ENCODE peak calls at places on chromosome 12, in nine cellular contexts. U is H4; Y is T-helper 1 cell; Z is HT1080; A is RKO; C is non-pigmented ciliary epithelial cell; B is thoracic aorta; G is neural progenitor cell; E is activated CD4-positive, alpha-beta T cell treated with anti-CD3 and anti-CD28 coated beads for 36 hours. L is an unnamed sample.
A peak's percentile ranks its signal among the peaks of the same experiment; 100 is the strongest.

GRCh38 chr12:21607701-21608100 is 3.1 kb upstream of the GYS2 start:
- DNase-seq in U (no peak), Y (no peak), Z (peak; percentile 32), A (peak; percentile 55), C (peak; percentile 3), B (no peak), G (peak; percentile 10), E (no peak), L (no peak)

GRCh38 chr12:85688837-85689236 is 147.4 kb downstream of the RASSF9 start:
- DNase-seq in U (no peak), Y (no peak), Z (no peak), A (no peak), C (peak; percentile 8), B (no peak), G (no peak), E (no peak), L (no peak)

GRCh38 chr12:130688027-130688778 is 27.9 kb downstream of the RIMBP2 start:
- DNase-seq in U (no peak), Y (no peak), Z (no peak), A (no peak), C (no peak), B (no peak), G (no peak), E (no peak), L (no peak)

GRCh38 chr12:116200812-116201211 is 76.7 kb downstream of the MED13L start:
- DNase-seq in U (no peak), Y (no peak), Z (no peak), A (no peak), C (no peak), B (no peak), G (no peak), E (no peak), L (no peak)

GRCh38 chr12:12984119-12984518 is 15.9 kb downstream of the HEBP1 start:
- DNase-seq in U (no peak), Y (no peak), Z (no peak), A (no peak), C (no peak), B (no peak), G (no peak), E (no peak), L (no peak)

GRCh38 chr12:62891805-62892549 is 43.0 kb downstream of the PPM1H start:
- DNase-seq in U (no peak), Y (no peak), Z (no peak), A (no peak), C (no peak), B (no peak), G (no peak), E (no peak), L (no peak)

GRCh38 chr12:109440851-109441490 is 36.1 kb downstream of the KCTD10 start:
- DNase-seq in U (no peak), Y (no peak), Z (no peak), A (no peak), C (no peak), B (no peak), G (peak; percentile 18), E (no peak), L (no peak)

GRCh38 chr12:21476949-21477348 is 24.5 kb downstream of the RECQL start:
- DNase-seq in U (no peak), Y (no peak), Z (peak; percentile 80), A (peak; percentile 39), C (peak; percentile 40), B (no peak), G (no peak), E (no peak), L (no peak)

GRCh38 chr12:56684745-56685369 is 3.2 kb downstream of the PTGES3 start:
- DNase-seq in U (no peak), Y (no peak), Z (no peak), A (no peak), C (no peak), B (no peak), G (no peak), E (no peak), L (no peak)

GRCh38 chr12:108798551-108799221 is 58.7 kb downstream of the SSH1 start:
- DNase-seq in U (no peak), Y (no peak), Z (no peak), A (no peak), C (no peak), B (no peak), G (no peak), E (no peak), L (no peak)

GRCh38 chr12:53225635-53226424 is 6.2 kb downstream of the RARG start:
- DNase-seq in U (no peak), Y (no peak), Z (no peak), A (no peak), C (no peak), B (no peak), G (peak; percentile 46), E (no peak), L (no peak)

GRCh38 chr12:109387425-109388166 is 39.9 kb downstream of the MYO1H start:
- DNase-seq in U (peak; percentile 54), Y (no peak), Z (peak; percentile 48), A (peak; percentile 82), C (no peak), B (no peak), G (peak; percentile 57), E (no peak), L (no peak)

GRCh38 chr12:104355630-104356029 is 52.1 kb downstream of the EID3 start:
- DNase-seq in U (no peak), Y (no peak), Z (no peak), A (no peak), C (no peak), B (no peak), G (no peak), E (no peak), L (no peak)

GRCh38 chr12:3964404-3964803 is 91.2 kb upstream of the PARP11 start:
- DNase-seq in U (no peak), Y (no peak), Z (peak; percentile 2), A (no peak), C (no peak), B (no peak), G (peak; percentile 74), E (peak; percentile 47), L (no peak)

GRCh38 chr12:57898308-57898970 is 42.9 kb upstream of the ATP23 start:
- DNase-seq in U (no peak), Y (no peak), Z (peak; percentile 16), A (no peak), C (no peak), B (no peak), G (no peak), E (no peak), L (no peak)

GRCh38 chr12:104957388-104958008 is 592 bp downstream of the SLC41A2 start:
- DNase-seq in U (no peak), Y (no peak), Z (peak; percentile 10), A (peak; percentile 21), C (no peak), B (no peak), G (no peak), E (peak; percentile 61), L (peak; percentile 13)